ENCODE peak calls at places on chromosomes 4 and X, in four cellular contexts. W, K, Z and P are unnamed samples. For H3K4me1, the result is how much of the 10 kb centered on the place peaks cover.

GRCh38 chr4:140174535-140174934 is 20.6 kb upstream of the MAML3 start:
- DNase-seq in K (no peak), W (no peak), Z (no peak), P (no peak)

GRCh38 chr4:128385683-128386304 is 98.2 kb upstream of the PGRMC2 start:
- DNase-seq in W (peak), Z (no peak), K (no peak), P (no peak)

GRCh38 chr4:43224591-43224990 is 332.1 kb downstream of the GRXCR1 start:
- DNase-seq in K (no peak), Z (no peak), W (no peak), P (no peak)

GRCh38 chrX:103453655-103454054 is 65.6 kb downstream of the RAB40A start:
- DNase-seq in Z (no peak), W (no peak), K (no peak), P (no peak)

GRCh38 chr4:73851293-73851692 is 1.8 kb upstream of the PF4V1 start:
- DNase-seq in W (no peak), Z (no peak), K (no peak), P (no peak)

GRCh38 chr4:33302298-33302697 is 2582.1 kb downstream of the PCDH7 start:
- DNase-seq in K (no peak), Z (no peak), W (no peak), P (no peak)

GRCh38 chr4:115126487-115126886 is 13.1 kb upstream of the NDST4 start:
- DNase-seq in W (no peak), Z (no peak), K (no peak), P (no peak)

GRCh38 chr4:117965608-117966007 is 68.7 kb upstream of the NDST3 start:
- DNase-seq in W (no peak), K (no peak), Z (no peak), P (no peak)

GRCh38 chr4:8547912-8548730 is 32.1 kb upstream of the GPR78 start:
- DNase-seq in Z (no peak), K (no peak), W (no peak), P (no peak)

GRCh38 chr4:182968917-182969650 is 51.9 kb upstream of the DCTD start:
- DNase-seq in Z (no peak), K (no peak), W (no peak), P (no peak)

GRCh38 chr4:38489924-38490639 is 173.9 kb upstream of the KLF3 start:
- DNase-seq in Z (no peak), K (no peak), W (no peak), P (peak)

GRCh38 chr4:15233626-15234025 is 194.2 kb upstream of the C1QTNF7 start:
- DNase-seq in W (no peak), K (no peak), Z (no peak), P (no peak)

GRCh38 chr4:87038837-87039715 is 104.3 kb downstream of the AFF1 start:
- DNase-seq in K (peak), W (peak), Z (peak), P (peak)

GRCh38 chr4:155999743-156000142 is 46.1 kb upstream of the CTSO start:
- DNase-seq in K (no peak), Z (peak), W (no peak), P (no peak)

GRCh38 chr4:2745981-2746806 is 9.9 kb downstream of the TNIP2 start:
- DNase-seq in Z (peak), W (no peak), K (peak), P (peak)

GRCh38 chr4:66911898-66912297 is 633.4 kb downstream of the CENPC start:
- DNase-seq in K (no peak), W (no peak), Z (no peak), P (no peak)

GRCh38 chrX:120664081-120664480 is 34.2 kb upstream of the C1GALT1C1 start:
- DNase-seq in Z (no peak), W (no peak), K (no peak), P (no peak)

GRCh38 chr4:7073526-7074390 is 5.9 kb upstream of the GRPEL1 start:
- DNase-seq in W (no peak), K (no peak), Z (no peak), P (no peak)

GRCh38 chrX:1743105-1743504 is 128.2 kb downstream of the ASMT start:
- DNase-seq in Z (no peak), W (no peak), K (no peak), P (no peak)

GRCh38 chr4:120990246-120990645 is 67.7 kb upstream of the PRDM5 start:
- DNase-seq in Z (no peak), K (no peak), W (no peak), P (no peak)

GRCh38 chr4:175252642-175253041 is 334.5 kb downstream of the ADAM29 start:
- DNase-seq in K (no peak), W (no peak), Z (no peak), P (no peak)

GRCh38 chr4:90670183-90670582 is 543.0 kb downstream of the CCSER1 start:
- DNase-seq in K (no peak), Z (no peak), W (no peak), P (no peak)

GRCh38 chr4:66034671-66035070 is 364.4 kb upstream of the EPHA5 start:
- DNase-seq in K (no peak), W (no peak), Z (no peak), P (no peak)

GRCh38 chr4:105965183-105965800 is 70.0 kb downstream of the NPNT start:
- DNase-seq in Z (no peak), K (no peak), W (no peak), P (no peak)

GRCh38 chr4:37802068-37802666 is 24.3 kb upstream of the PGM2 start:
- DNase-seq in K (peak), Z (peak), W (no peak), P (peak)

GRCh38 chr4:55921093-55921492 is 27.7 kb upstream of the CEP135 start:
- DNase-seq in K (no peak), Z (no peak), W (no peak), P (no peak)

GRCh38 chr4:16661813-16662212 is 236.6 kb downstream of the LDB2 start:
- DNase-seq in W (no peak), K (no peak), Z (no peak), P (no peak)

GRCh38 chr4:168515222-168516011 is 18.6 kb downstream of the PALLD start:
- DNase-seq in Z (peak), W (no peak), K (peak), P (peak)

GRCh38 chrX:136047001-136047642 is 61.9 kb downstream of the SLC9A6 start:
- DNase-seq in Z (no peak), K (no peak), W (no peak), P (no peak)

GRCh38 chr4:2259541-2260267 is 2.2 kb downstream of the MXD4 start:
- DNase-seq in K (peak), W (peak), Z (peak), P (peak)

GRCh38 chrX:1592128-1592862 is 891 bp downstream of the AKAP17A start:
- DNase-seq in W (no peak), K (peak), Z (no peak), P (peak)

GRCh38 chr4:5206391-5206790 is 155.1 kb downstream of the STK32B start:
- DNase-seq in K (no peak), Z (peak), W (no peak), P (no peak)

GRCh38 chr4:48033825-48034413 is 17.3 kb downstream of the NIPAL1 start:
- DNase-seq in K (no peak), Z (no peak), W (no peak), P (peak)

DNA sequence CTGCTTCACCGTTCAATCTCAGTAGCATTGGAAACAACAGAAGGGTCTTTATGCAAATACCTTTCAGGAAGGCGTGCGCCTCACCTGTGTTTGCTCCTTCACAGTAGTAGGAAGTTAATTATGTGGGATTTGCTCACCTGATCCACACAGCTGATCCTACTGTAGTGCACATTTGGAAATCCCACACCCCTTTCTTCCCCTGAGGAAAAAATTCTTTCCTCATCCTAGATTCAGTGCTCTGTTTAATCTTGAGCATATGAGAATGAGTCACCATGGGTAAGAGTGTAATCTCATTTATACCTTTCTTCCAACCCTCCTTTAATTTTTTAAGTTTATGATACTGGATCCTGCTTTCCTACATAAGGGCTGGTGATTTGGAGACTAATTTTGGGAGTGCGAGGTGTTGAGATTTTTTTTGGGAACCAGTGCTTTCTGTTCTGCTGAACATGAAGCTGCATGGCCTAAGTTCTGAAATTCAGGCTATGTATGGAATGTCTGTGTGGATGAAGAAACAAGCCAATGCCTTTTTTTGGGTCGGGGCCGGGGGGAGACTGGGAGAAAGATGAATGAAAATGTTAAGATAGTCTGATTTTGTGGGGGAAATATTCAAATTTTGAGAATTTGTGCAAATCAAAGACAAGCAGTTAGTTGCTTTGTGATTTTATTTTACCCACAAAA is 19.0 kb downstream of the GAB1 start:
- DNase-seq in Z (no peak), K (no peak), W (no peak), P (no peak)
- H3K4me1 ChIP-seq in Z (under half), K (under half), W (half or more), P (half or more)

GRCh38 chrX:110791206-110791605 is 4.4 kb downstream of the CHRDL1 start:
- DNase-seq in W (no peak), Z (no peak), K (no peak), P (no peak)

GRCh38 chrX:110795645-110796510 is at the start of gene CHRDL1:
- DNase-seq in K (peak), Z (peak), W (no peak), P (no peak)

GRCh38 chrX:110794601-110795000 is 1.0 kb downstream of the CHRDL1 start:
- DNase-seq in Z (no peak), W (no peak), K (no peak), P (no peak)
- H3K4me3 ChIP-seq in Z (no peak), W (no peak), K (no peak), P (peak)

GRCh38 chrX:30649859-30650258 is 3.4 kb upstream of the GK start:
- DNase-seq in Z (no peak), K (no peak), W (no peak), P (no peak)

GRCh38 chrX:30652527-30653414 is 452 bp upstream of the GK start:
- DNase-seq in Z (peak), W (peak), K (peak), P (peak)

GRCh38 chrX:30654989-30655607 is 1.9 kb downstream of the GK start:
- DNase-seq in K (no peak), Z (no peak), W (no peak), P (no peak)

GRCh38 chrX:30657542-30658238 is 4.5 kb downstream of the GK start:
- DNase-seq in K (no peak), Z (no peak), W (no peak), P (no peak)

DNA sequence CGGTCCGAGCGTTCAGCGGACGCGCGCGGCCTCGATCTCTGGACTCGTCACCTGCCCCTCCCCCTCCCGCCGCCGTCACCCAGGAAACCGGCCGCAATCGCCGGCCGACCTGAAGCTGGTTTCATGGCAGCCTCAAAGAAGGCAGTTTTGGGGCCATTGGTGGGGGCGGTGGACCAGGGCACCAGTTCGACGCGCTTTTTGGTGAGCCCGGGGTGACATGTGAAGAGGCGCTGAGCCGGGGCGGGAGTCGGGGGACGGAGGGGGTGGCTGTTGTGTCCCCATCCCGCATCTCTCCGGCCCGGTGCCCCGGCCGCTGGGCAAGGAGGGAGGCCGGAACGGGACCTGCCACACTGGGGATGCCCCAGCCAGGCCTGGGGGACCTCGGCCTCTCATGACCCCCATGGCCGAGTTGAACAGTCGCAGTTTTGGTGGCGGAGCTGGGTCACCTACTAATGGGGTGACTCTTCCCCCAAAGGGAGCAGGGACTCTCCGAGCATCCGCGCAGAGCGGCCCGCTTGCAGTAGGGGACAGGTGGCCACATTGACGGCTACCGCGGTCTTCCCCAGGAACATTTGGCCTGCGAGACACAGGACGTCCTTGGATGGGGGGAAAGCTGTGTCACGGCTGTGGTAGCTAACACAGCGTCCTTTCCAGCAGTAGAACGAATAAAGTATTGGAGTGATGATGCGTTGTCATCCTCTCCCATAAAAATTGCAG is at the start of gene GK:
- DNase-seq in W (no peak), Z (no peak), K (peak), P (no peak)
- TF ChIP-seq POLR2A in W (peak), Z (no peak), K (no peak), P (no peak)

DNA sequence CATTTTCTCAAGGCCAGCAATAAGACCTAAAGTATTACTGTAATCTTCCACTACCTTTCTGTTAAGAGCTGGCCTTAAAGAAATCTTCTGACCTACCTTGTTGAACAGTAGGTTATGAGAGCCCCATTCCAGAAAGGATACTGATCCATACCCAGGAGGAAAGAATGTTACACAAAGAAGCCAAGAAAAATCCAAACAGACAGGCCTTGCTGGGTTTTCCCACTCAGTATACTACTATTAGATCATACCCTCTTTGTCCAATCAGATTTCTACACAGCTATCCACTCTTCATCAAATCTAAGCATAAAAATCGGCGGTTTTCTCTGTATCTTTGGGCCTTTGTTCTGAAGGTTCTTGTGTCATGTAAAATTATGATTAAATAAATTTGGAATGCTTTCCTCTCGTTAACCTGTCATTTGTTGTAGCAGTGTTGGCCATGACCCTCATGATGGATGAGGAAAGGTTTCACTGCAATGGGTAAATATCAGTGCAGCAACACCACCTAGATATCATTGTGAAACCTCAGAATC is 292.3 kb downstream of the ANKRD50 start:
- DNase-seq in K (no peak), W (no peak), Z (no peak), P (no peak)
- H3K4me1 ChIP-seq in K (under half), W (under half), Z (under half), P (under half)

DNA sequence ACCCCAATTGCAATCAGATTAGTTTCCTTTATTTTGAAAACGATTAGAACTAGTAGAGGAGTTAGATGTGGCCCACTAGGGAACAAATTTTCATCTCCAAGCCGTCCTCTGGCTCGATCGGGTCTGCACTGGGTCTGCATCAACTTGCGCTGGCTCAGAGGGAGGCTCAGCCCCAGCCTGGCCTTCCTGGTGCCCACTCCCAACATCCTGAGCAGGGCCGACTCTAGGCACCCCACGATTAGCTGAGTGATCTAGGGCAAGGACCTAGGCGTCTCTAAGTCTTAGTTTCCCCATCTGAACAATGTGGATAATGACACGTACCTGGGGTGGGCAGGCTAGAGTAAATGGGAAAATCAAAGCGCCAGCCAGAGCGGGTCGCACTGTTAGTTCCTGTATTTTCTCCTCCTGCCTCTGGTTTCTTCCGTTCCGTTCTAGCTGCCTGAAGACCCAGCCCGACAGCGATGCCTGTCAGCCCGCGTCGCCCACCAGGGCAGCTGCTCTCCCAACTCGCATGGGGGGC is 7.7 kb upstream of the HAND2 start:
- DNase-seq in W (no peak), K (no peak), Z (no peak), P (no peak)
- H3K4me3 ChIP-seq in W (peak), K (no peak), Z (peak), P (peak)